ENCODE peak calls at places on chromosome 12, in four cellular contexts. T is WTC11, H is K562, B is GM12878. F is an unnamed sample.
A peak's percentile ranks its signal among the peaks of the same experiment; 100 is the strongest.

GRCh38 chr12:4269279-4269991 is 4.1 kb upstream of the CCND2 start:
- DNase-seq in B (no peak), H (peak; percentile 77), T (peak; percentile 85), F (peak; percentile 70)

GRCh38 chr12:3795096-3795799 is 42.3 kb upstream of the CRACR2A start:
- DNase-seq in T (no peak), B (no peak), H (no peak), F (no peak)

GRCh38 chr12:95837240-95838038 is 21.3 kb upstream of the SNRPF start:
- DNase-seq in B (no peak), H (no peak), T (no peak), F (no peak)

GRCh38 chr12:104750061-104750460 is 208.0 kb downstream of the SLC41A2 start:
- DNase-seq in T (no peak), B (no peak), H (no peak), F (no peak)

GRCh38 chr12:58917699-58918334 is 2.5 kb downstream of the LRIG3 start:
- DNase-seq in B (no peak), T (no peak), H (no peak), F (no peak)

GRCh38 chr12:111766608-111767361 is at the start of gene ALDH2:
- DNase-seq in B (no peak), T (peak; percentile 89), H (peak; percentile 93), F (peak; percentile 99)

GRCh38 chr12:40946612-40947194 is 241.4 kb upstream of the PDZRN4 start:
- DNase-seq in H (peak; percentile 24), T (no peak), B (no peak), F (peak; percentile 17)

GRCh38 chr12:76685246-76685678 is 78.7 kb upstream of the ZDHHC17 start:
- DNase-seq in T (peak; percentile 29), B (no peak), H (no peak), F (no peak)

GRCh38 chr12:113030875-113031525 is 25.5 kb upstream of the DTX1 start:
- DNase-seq in H (peak; percentile 32), B (no peak), T (peak; percentile 41), F (peak; percentile 71)

GRCh38 chr12:64109706-64110105 is 112.4 kb downstream of the KICS2 start:
- DNase-seq in T (no peak), H (no peak), B (no peak), F (no peak)

GRCh38 chr12:130686511-130686981 is 29.6 kb downstream of the RIMBP2 start:
- DNase-seq in H (no peak), T (no peak), B (no peak), F (no peak)

GRCh38 chr12:25817166-25817565 is 141.3 kb upstream of the RASSF8 start:
- DNase-seq in B (no peak), T (no peak), H (no peak), F (no peak)

GRCh38 chr12:57771873-57772428 is at the start of gene METTL1:
- DNase-seq in H (peak; percentile 95), B (peak; percentile 83), T (peak; percentile 97), F (peak; percentile 94)

GRCh38 chr12:31603546-31604009 is 12.6 kb upstream of the DENND5B start:
- DNase-seq in B (peak; percentile 79), T (no peak), H (no peak), F (no peak)

GRCh38 chr12:53506881-53507719 is at the start of gene NPFF:
- DNase-seq in B (no peak), T (no peak), H (no peak), F (no peak)

GRCh38 chr12:30323008-30323407 is 372.7 kb downstream of the IPO8 start:
- DNase-seq in T (no peak), B (no peak), H (no peak), F (no peak)

GRCh38 chr12:64681200-64682052 is 71.1 kb downstream of the RASSF3 start:
- DNase-seq in H (no peak), B (no peak), T (no peak), F (no peak)

GRCh38 chr12:120234643-120235368 is 30.7 kb downstream of the PXN start:
- DNase-seq in B (no peak), T (peak; percentile 36), H (peak; percentile 75), F (peak; percentile 67)

GRCh38 chr12:75722714-75723200 is 211.3 kb upstream of the KRR1 start:
- DNase-seq in T (no peak), B (peak; percentile 28), H (no peak), F (no peak)

GRCh38 chr12:105569886-105570285 is 239.4 kb downstream of the C12orf75 start:
- DNase-seq in B (no peak), T (no peak), H (no peak), F (no peak)

GRCh38 chr12:56957229-56958052 is at the start of gene RDH16:
- DNase-seq in H (no peak), T (no peak), B (no peak), F (no peak)

GRCh38 chr12:126424696-126425095 is 1359.5 kb downstream of the AACS start:
- DNase-seq in B (no peak), T (no peak), H (no peak), F (no peak)

GRCh38 chr12:102883204-102883799 is 33.7 kb downstream of the PAH start:
- DNase-seq in H (peak; percentile 44), B (no peak), T (peak; percentile 77), F (peak; percentile 70)

GRCh38 chr12:109487181-109488050 is 10.0 kb downstream of the UBE3B start:
- DNase-seq in B (no peak), T (no peak), H (no peak), F (no peak)
- TF ChIP-seq USF1 in B (no peak), T (no peak), H (no peak), F (no peak)

GRCh38 chr12:22268406-22268805 is 66.1 kb downstream of the ST8SIA1 start:
- DNase-seq in T (no peak), H (no peak), B (no peak), F (no peak)

GRCh38 chr12:22264380-22264779 is 70.1 kb downstream of the ST8SIA1 start:
- DNase-seq in H (no peak), T (no peak), B (no peak), F (no peak)

GRCh38 chr12:22268973-22269372 is 65.5 kb downstream of the ST8SIA1 start:
- DNase-seq in T (no peak), B (no peak), H (no peak), F (no peak)

GRCh38 chr12:22262309-22262708 is 72.2 kb downstream of the ST8SIA1 start:
- DNase-seq in B (no peak), T (peak; percentile 22), H (no peak), F (no peak)

DNA sequence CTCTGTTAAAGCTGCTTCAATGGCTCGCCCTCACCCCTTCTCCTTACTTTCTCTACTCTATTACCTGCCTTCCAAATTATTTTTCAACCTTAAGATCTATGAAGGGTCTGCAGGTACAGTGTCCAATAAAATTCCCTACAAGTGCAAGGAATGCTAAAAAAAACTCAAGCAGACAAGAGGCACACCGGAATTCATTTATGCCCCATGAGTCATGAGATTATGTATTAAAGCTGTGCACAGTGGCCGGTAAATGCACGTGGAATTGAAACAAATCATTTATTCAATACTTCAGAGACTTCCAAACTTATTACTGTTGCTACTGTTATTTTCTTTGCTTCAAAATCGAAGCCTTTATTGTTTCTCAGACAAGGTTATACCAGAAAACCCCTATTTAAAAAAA is 68.4 kb downstream of the ST8SIA1 start:
- DNase-seq in H (no peak), T (no peak), B (no peak), F (no peak)
- TF ChIP-seq USF1 in H (no peak), T (no peak), B (no peak), F (no peak)

GRCh38 chr12:51383281-51383905 is 7.8 kb downstream of the GALNT6 start:
- DNase-seq in B (no peak), H (no peak), T (no peak), F (no peak)
- TF ChIP-seq USF1 in B (no peak), H (no peak), T (no peak), F (no peak)

GRCh38 chr12:65824314-65824563 is at the start of gene HMGA2:
- DNase-seq in B (no peak), T (peak; percentile 59), H (no peak), F (no peak)
- TF ChIP-seq USF1 in B (no peak), T (no peak), H (no peak), F (no peak)

GRCh38 chr12:101653030-101653429 is 44.4 kb upstream of the CHPT1 start:
- DNase-seq in H (no peak), B (no peak), T (no peak), F (no peak)

GRCh38 chr12:101647711-101648110 is 49.7 kb upstream of the CHPT1 start:
- DNase-seq in T (no peak), H (no peak), B (no peak), F (no peak)

GRCh38 chr12:101653503-101653902 is 43.9 kb upstream of the CHPT1 start:
- DNase-seq in B (no peak), T (no peak), H (no peak), F (no peak)

GRCh38 chr12:101642115-101643067 is 47.6 kb downstream of the MYBPC1 start:
- DNase-seq in H (peak; percentile 23), T (peak; percentile 85), B (no peak), F (peak; percentile 14)

DNA sequence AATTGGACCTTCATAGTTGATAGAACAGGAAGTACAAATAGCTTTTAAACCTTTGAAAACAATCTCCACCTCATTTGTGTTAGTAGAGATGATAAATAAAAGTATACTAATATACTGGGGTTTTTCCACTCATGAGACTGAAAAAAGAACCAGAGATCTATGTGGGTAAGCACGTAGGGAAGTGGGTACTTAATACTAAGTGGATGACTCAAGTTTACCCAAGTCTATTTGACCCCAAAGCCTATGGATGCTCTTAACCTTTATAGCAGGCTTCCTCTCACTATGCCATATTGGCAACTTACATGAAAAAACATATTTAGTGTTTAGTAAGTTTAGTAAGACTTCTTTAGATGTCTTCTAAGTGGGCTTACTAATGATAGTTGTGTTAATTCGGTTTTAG is 49.2 kb upstream of the CHPT1 start:
- DNase-seq in T (no peak), H (no peak), B (no peak), F (no peak)
- TF ChIP-seq USF1 in T (no peak), H (no peak), B (no peak), F (no peak)

GRCh38 chr12:10553148-10553547 is 47.5 kb downstream of the EIF2S3B start:
- DNase-seq in T (no peak), H (no peak), B (no peak), F (no peak)
- TF ChIP-seq USF1 in T (no peak), H (no peak), B (no peak), F (no peak)

GRCh38 chr12:14066021-14066420 is 84.6 kb upstream of the GRIN2B start:
- DNase-seq in H (no peak), T (no peak), B (no peak), F (no peak)
- TF ChIP-seq USF1 in H (no peak), T (no peak), B (no peak), F (no peak)

GRCh38 chr12:132761911-132762583 is 415 bp upstream of the ANKLE2 start:
- DNase-seq in H (peak; percentile 95), T (peak; percentile 74), B (no peak), F (peak; percentile 99)

GRCh38 chr12:132766380-132767085 is 4.9 kb upstream of the ANKLE2 start:
- DNase-seq in B (no peak), H (peak; percentile 63), T (no peak), F (no peak)

GRCh38 chr12:132765366-132765765 is 3.7 kb upstream of the ANKLE2 start:
- DNase-seq in H (peak; percentile 65), T (no peak), B (no peak), F (no peak)

GRCh38 chr12:132764231-132764630 is 2.6 kb upstream of the ANKLE2 start:
- DNase-seq in H (no peak), B (no peak), T (no peak), F (no peak)

GRCh38 chr12:132761032-132761910 is at the start of gene ANKLE2:
- DNase-seq in H (peak; percentile 79), T (peak; percentile 42), B (no peak), F (peak; percentile 91)
- TF ChIP-seq USF1 in H (no peak), T (no peak), B (no peak), F (no peak)

F was measured in SK-N-SH.